ENCODE peak calls at places on chromosomes 1 and 21, in six cellular contexts. K is stomach, X is body of pancreas, D is ovary, N is GM12891, W is breast epithelium. S is an unnamed sample.

GRCh38 chr1:185559684-185560310 is 174.4 kb upstream of the HMCN1 start:
- DNase-seq in K (peak; percentile 67), D (no peak), W (no peak), N (peak; percentile 33), X (peak; percentile 60), S (peak; percentile 9)

GRCh38 chr1:1354271-1355247 is 3.8 kb downstream of the MXRA8 start:
- DNase-seq in X (no peak), W (no peak), D (no peak), N (no peak), K (no peak), S (no peak)

GRCh38 chr21:42063206-42063577 is 7.9 kb upstream of the UMODL1 start:
- DNase-seq in N (no peak), K (peak; percentile 48), X (peak; percentile 43), D (no peak), W (no peak), S (no peak)

GRCh38 chr1:216820345-216820744 is 97.1 kb upstream of the ESRRG start:
- DNase-seq in W (no peak), N (no peak), D (no peak), K (no peak), X (no peak), S (no peak)

GRCh38 chr1:193657552-193657951 is 471.1 kb upstream of the B3GALT2 start:
- DNase-seq in X (no peak), K (no peak), N (no peak), D (no peak), W (no peak), S (no peak)

GRCh38 chr1:217482356-217483102 is 148.4 kb downstream of the GPATCH2 start:
- DNase-seq in K (no peak), N (peak; percentile 5), W (no peak), X (no peak), D (no peak), S (peak; percentile 28)

GRCh38 chr1:217059401-217059800 is 336.2 kb upstream of the ESRRG start:
- DNase-seq in W (no peak), X (no peak), K (no peak), D (no peak), N (no peak), S (no peak)

GRCh38 chr1:41613646-41614592 is 129.4 kb upstream of the EDN2 start:
- DNase-seq in K (no peak), W (no peak), N (no peak), X (no peak), D (no peak), S (no peak)

GRCh38 chr1:22731924-22732522 is 21.4 kb downstream of the EPHB2 start:
- DNase-seq in W (no peak), X (peak; percentile 30), N (no peak), D (no peak), K (no peak), S (no peak)

GRCh38 chr21:40215941-40216340 is 348.7 kb downstream of the PCP4 start:
- DNase-seq in W (peak; percentile 54), X (no peak), N (no peak), D (no peak), K (no peak), S (no peak)

GRCh38 chr1:176206006-176206960 is 803 bp downstream of the COP1 start:
- DNase-seq in X (peak; percentile 59), D (no peak), W (peak; percentile 18), N (peak; percentile 31), K (peak; percentile 40), S (peak; percentile 22)

GRCh38 chr1:42958488-42959317 is at the start of gene SLC2A1:
- DNase-seq in N (peak; percentile 95), K (peak; percentile 90), X (peak; percentile 92), D (peak; percentile 90), W (peak; percentile 90), S (peak; percentile 88)

GRCh38 chr1:106678661-106679060 is 377.8 kb upstream of the PRMT6 start:
- DNase-seq in D (no peak), W (no peak), K (no peak), X (no peak), N (no peak), S (no peak)

GRCh38 chr1:223732993-223733798 is 20.9 kb downstream of the CAPN2 start:
- DNase-seq in D (no peak), W (no peak), X (peak; percentile 32), K (peak; percentile 64), N (no peak), S (no peak)

GRCh38 chr1:50271968-50272578 is 151.2 kb downstream of the DMRTA2 start:
- DNase-seq in W (no peak), D (no peak), K (peak; percentile 29), X (peak; percentile 58), N (peak; percentile 61), S (peak; percentile 54)

GRCh38 chr1:116827607-116828125 is 73.4 kb downstream of the CD2 start:
- DNase-seq in D (no peak), X (no peak), N (no peak), W (no peak), K (no peak), S (no peak)

GRCh38 chr1:2525896-2526823 is at the start of gene PANK4:
- DNase-seq in D (peak; percentile 93), K (peak; percentile 95), W (peak; percentile 91), X (peak; percentile 96), N (peak; percentile 97), S (peak; percentile 91)

GRCh38 chr1:229714964-229715603 is 89.0 kb downstream of the URB2 start:
- DNase-seq in D (no peak), X (peak; percentile 89), N (no peak), W (peak; percentile 67), K (peak; percentile 81), S (no peak)

GRCh38 chr21:44416193-44416592 is 39.1 kb upstream of the LRRC3 start:
- DNase-seq in K (no peak), W (no peak), X (no peak), D (peak; percentile 13), N (no peak), S (no peak)

GRCh38 chr21:25464275-25464674 is 143.0 kb downstream of the MRPL39 start:
- DNase-seq in W (no peak), X (no peak), N (no peak), D (no peak), K (no peak), S (no peak)

GRCh38 chr1:209673631-209674417 is 1.4 kb upstream of the G0S2 start:
- DNase-seq in D (no peak), N (no peak), W (no peak), X (peak; percentile 29), K (no peak), S (no peak)

GRCh38 chr1:65924471-65924870 is 131.8 kb downstream of the PDE4B start:
- DNase-seq in D (no peak), W (no peak), N (no peak), X (no peak), K (no peak), S (peak; percentile 10)

GRCh38 chr1:197073978-197074377 is 6.9 kb upstream of the F13B start:
- DNase-seq in X (no peak), N (no peak), D (no peak), K (no peak), W (no peak), S (no peak)

GRCh38 chr1:32612189-32612881 is 38.0 kb downstream of the ZBTB8OS start:
- DNase-seq in W (peak; percentile 75), K (peak; percentile 91), D (peak; percentile 79), N (peak; percentile 60), X (peak; percentile 94), S (peak; percentile 94)
- TF ChIP-seq POLR2A in W (no peak), K (no peak), D (no peak), N (peak; percentile 41), X (peak; percentile 45), S (peak; percentile 92)

GRCh38 chr1:32761253-32761877 is 55.8 kb downstream of the YARS1 start:
- DNase-seq in N (no peak), X (peak; percentile 94), K (peak; percentile 90), W (peak; percentile 82), D (peak; percentile 66), S (no peak)
- TF ChIP-seq POLR2A in N (no peak), X (peak; percentile 16), K (no peak), W (no peak), D (no peak), S (no peak)

GRCh38 chr1:28512058-28512611 is 6.3 kb downstream of the RCC1 start:
- DNase-seq in D (no peak), N (no peak), W (no peak), X (no peak), K (no peak), S (no peak)
- TF ChIP-seq POLR2A in D (no peak), N (peak; percentile 73), W (no peak), X (no peak), K (no peak), S (no peak)

GRCh38 chr21:26801524-26801923 is 43.7 kb downstream of the ADAMTS1 start:
- DNase-seq in K (no peak), X (no peak), N (no peak), D (no peak), W (no peak), S (no peak)
- TF ChIP-seq POLR2A in K (no peak), X (no peak), N (no peak), D (peak; percentile 20), W (no peak), S (no peak)

GRCh38 chr1:17420361-17420760 is 19.1 kb downstream of the RCC2 start:
- DNase-seq in X (no peak), K (no peak), W (no peak), D (no peak), N (no peak), S (no peak)

GRCh38 chr1:17423781-17424245 is 15.7 kb downstream of the RCC2 start:
- DNase-seq in W (no peak), N (no peak), D (peak; percentile 60), K (no peak), X (no peak), S (no peak)

GRCh38 chr1:17422461-17422860 is 17.0 kb downstream of the RCC2 start:
- DNase-seq in X (no peak), N (no peak), D (no peak), W (no peak), K (no peak), S (no peak)

GRCh38 chr1:17416389-17416788 is 23.1 kb downstream of the RCC2 start:
- DNase-seq in D (no peak), W (no peak), K (no peak), N (no peak), X (no peak), S (no peak)

GRCh38 chr1:17419626-17420328 is 19.7 kb downstream of the RCC2 start:
- DNase-seq in W (no peak), X (peak; percentile 73), N (peak; percentile 84), K (peak; percentile 79), D (peak; percentile 87), S (no peak)
- TF ChIP-seq POLR2A in W (no peak), X (no peak), N (no peak), K (no peak), D (no peak), S (no peak)

GRCh38 chr1:21324368-21325137 is 34.3 kb upstream of the ECE1 start:
- DNase-seq in D (peak; percentile 80), X (peak; percentile 88), K (peak; percentile 89), W (peak; percentile 81), N (peak; percentile 43), S (peak; percentile 68)
- TF ChIP-seq POLR2A in D (no peak), X (no peak), K (no peak), W (no peak), N (no peak), S (no peak)